ENCODE peak calls at places on chromosomes 7 and 10, in five cellular contexts. O is neural progenitor cell, T is HepG2, N is fibroblast of lung, Y is GM12878. Z is an unnamed sample.

GRCh38 chr7:142440219-142441073 is 182.6 kb upstream of the PRSS58 start:
- DNase-seq in O (no peak), T (peak; percentile 4), N (peak; percentile 76), Y (no peak), Z (peak; percentile 81)

GRCh38 chr10:42640610-42641229 is 2.4 kb upstream of the ZNF33B start:
- DNase-seq in O (no peak), T (no peak), N (no peak), Y (no peak), Z (no peak)

GRCh38 chr7:87507446-87507845 is 32.0 kb upstream of the ABCB4 start:
- DNase-seq in O (peak; percentile 46), T (peak; percentile 16), N (no peak), Y (no peak), Z (no peak)

GRCh38 chr10:88473989-88474883 is 108.9 kb downstream of the RNLS start:
- DNase-seq in O (no peak), T (no peak), N (no peak), Y (no peak), Z (no peak)

GRCh38 chr10:18043607-18044006 is 91.9 kb downstream of the SLC39A12 start:
- DNase-seq in O (no peak), T (no peak), N (no peak), Y (no peak), Z (no peak)

GRCh38 chr7:98930921-98931320 is 52.6 kb downstream of the TRRAP start:
- DNase-seq in O (no peak), T (no peak), N (no peak), Y (peak; percentile 93), Z (no peak)

GRCh38 chr7:33905389-33906032 is at the start of gene BMPER:
- DNase-seq in O (peak; percentile 89), T (no peak), N (no peak), Y (no peak), Z (peak; percentile 39)

GRCh38 chr7:91533996-91534395 is 269.8 kb downstream of the FZD1 start:
- DNase-seq in O (no peak), T (no peak), N (no peak), Y (no peak), Z (no peak)

GRCh38 chr7:2045559-2046405 is 187.0 kb downstream of the MAD1L1 start:
- DNase-seq in O (no peak), T (no peak), N (no peak), Y (no peak), Z (no peak)

GRCh38 chr7:151380199-151381082 is 29.4 kb downstream of the WDR86 start:
- DNase-seq in O (no peak), T (no peak), N (no peak), Y (no peak), Z (no peak)

GRCh38 chr10:124109261-124109660 is 15.9 kb upstream of the CHST15 start:
- DNase-seq in O (no peak), T (no peak), N (no peak), Y (no peak), Z (no peak)

GRCh38 chr10:78331391-78331922 is 297.8 kb downstream of the RPS24 start:
- DNase-seq in O (peak; percentile 46), T (no peak), N (peak; percentile 46), Y (no peak), Z (peak; percentile 41)

GRCh38 chr7:5703572-5704533 is 77.6 kb downstream of the RNF216 start:
- DNase-seq in O (peak; percentile 15), T (no peak), N (no peak), Y (no peak), Z (peak; percentile 33)

GRCh38 chr10:329361-330099 is 194.3 kb downstream of the ZMYND11 start:
- DNase-seq in O (peak; percentile 43), T (peak; percentile 80), N (peak; percentile 97), Y (no peak), Z (peak; percentile 92)

GRCh38 chr10:90561666-90562065 is 296.2 kb downstream of the HTR7 start:
- DNase-seq in O (no peak), T (no peak), N (no peak), Y (no peak), Z (no peak)

GRCh38 chr7:94511763-94512162 is 2.2 kb downstream of the CASD1 start:
- DNase-seq in O (no peak), T (no peak), N (peak; percentile 2), Y (no peak), Z (no peak)

GRCh38 chr7:154429666-154430404 is 377.6 kb downstream of the DPP6 start:
- DNase-seq in O (no peak), T (no peak), N (no peak), Y (no peak), Z (no peak)

GRCh38 chr10:89414879-89415821 is 782 bp downstream of the IFIT5 start:
- DNase-seq in O (peak; percentile 60), T (no peak), N (peak; percentile 51), Y (no peak), Z (peak; percentile 76)

GRCh38 chr7:2024227-2024918 is 208.4 kb downstream of the MAD1L1 start:
- DNase-seq in O (no peak), T (peak; percentile 9), N (no peak), Y (no peak), Z (peak; percentile 13)

GRCh38 chr7:116672596-116673503 is 854 bp downstream of the MET start:
- DNase-seq in O (peak; percentile 42), T (peak; percentile 9), N (peak; percentile 23), Y (no peak), Z (peak; percentile 37)

GRCh38 chr7:105990726-105991465 is 27.8 kb downstream of the CDHR3 start:
- DNase-seq in O (peak; percentile 63), T (no peak), N (peak; percentile 27), Y (no peak), Z (no peak)

GRCh38 chr10:114876602-114877300 is 55.2 kb downstream of the FHIP2A start:
- DNase-seq in O (peak; percentile 85), T (peak; percentile 57), N (peak; percentile 55), Y (peak; percentile 8), Z (peak; percentile 83)

GRCh38 chr7:114818501-114818900 is 103.4 kb upstream of the MDFIC start:
- DNase-seq in O (no peak), T (no peak), N (peak; percentile 71), Y (no peak), Z (peak; percentile 48)

GRCh38 chr10:131424053-131424452 is 112.5 kb upstream of the TCERG1L start:
- DNase-seq in O (no peak), T (no peak), N (no peak), Y (no peak), Z (no peak)

GRCh38 chr7:73345538-73345937 is 17.6 kb downstream of the FKBP6 start:
- DNase-seq in O (no peak), T (peak; percentile 58), N (no peak), Y (no peak), Z (no peak)

DNA sequence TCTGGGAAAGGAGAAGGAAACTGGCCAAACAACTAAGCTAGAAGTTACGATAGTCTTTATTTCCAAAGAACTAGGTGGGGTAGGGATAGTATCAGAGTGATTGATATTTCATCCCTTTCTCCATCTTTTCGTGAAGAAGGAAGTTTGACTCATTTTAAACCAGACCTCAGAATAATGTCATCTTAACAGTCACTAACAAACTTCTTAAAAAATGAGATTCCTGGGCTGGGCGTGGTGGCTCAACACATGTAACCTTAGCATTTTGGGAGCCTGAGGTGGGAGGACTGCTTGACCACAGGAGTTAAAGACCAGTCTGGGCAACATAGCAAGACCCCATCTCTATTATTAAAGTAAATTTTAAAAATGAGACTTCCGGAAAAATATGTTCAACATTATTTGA is 69.4 kb downstream of the ARL4A start:
- DNase-seq in O (no peak), T (no peak), N (no peak), Y (no peak), Z (no peak)
- H2AFZ ChIP-seq in O (no peak overlapping the region), T (no peak overlapping the region), N (no peak overlapping the region), Y (no peak overlapping the region), Z (no peak overlapping the region)

GRCh38 chr10:127999801-128000200 is 92.9 kb downstream of the PTPRE start:
- DNase-seq in O (no peak), T (no peak), N (no peak), Y (no peak), Z (no peak)

GRCh38 chr10:127997937-127998336 is 91.0 kb downstream of the PTPRE start:
- DNase-seq in O (peak; percentile 37), T (no peak), N (no peak), Y (no peak), Z (peak; percentile 82)

GRCh38 chr10:127997241-127997640 is 90.3 kb downstream of the PTPRE start:
- DNase-seq in O (no peak), T (no peak), N (no peak), Y (no peak), Z (peak; percentile 33)

GRCh38 chr10:127999291-127999690 is 92.4 kb downstream of the PTPRE start:
- DNase-seq in O (peak; percentile 21), T (no peak), N (no peak), Y (no peak), Z (no peak)

GRCh38 chr10:127998517-127999144 is 91.7 kb downstream of the PTPRE start:
- DNase-seq in O (no peak), T (no peak), N (no peak), Y (no peak), Z (no peak)
- H2AFZ ChIP-seq in O (no peak overlapping the region), T (no peak overlapping the region), N (no peak overlapping the region), Y (no peak overlapping the region), Z (no peak overlapping the region)

GRCh38 chr7:130850960-130851359 is 117.0 kb upstream of the KLF14 start:
- DNase-seq in O (no peak), T (no peak), N (no peak), Y (no peak), Z (no peak)

GRCh38 chr7:130849604-130850003 is 115.6 kb upstream of the KLF14 start:
- DNase-seq in O (no peak), T (no peak), N (no peak), Y (no peak), Z (no peak)

GRCh38 chr7:130853503-130854279 is 119.7 kb upstream of the KLF14 start:
- DNase-seq in O (no peak), T (peak; percentile 16), N (no peak), Y (no peak), Z (peak; percentile 58)

GRCh38 chr7:130854481-130854880 is 120.5 kb upstream of the KLF14 start:
- DNase-seq in O (no peak), T (no peak), N (no peak), Y (no peak), Z (no peak)

DNA sequence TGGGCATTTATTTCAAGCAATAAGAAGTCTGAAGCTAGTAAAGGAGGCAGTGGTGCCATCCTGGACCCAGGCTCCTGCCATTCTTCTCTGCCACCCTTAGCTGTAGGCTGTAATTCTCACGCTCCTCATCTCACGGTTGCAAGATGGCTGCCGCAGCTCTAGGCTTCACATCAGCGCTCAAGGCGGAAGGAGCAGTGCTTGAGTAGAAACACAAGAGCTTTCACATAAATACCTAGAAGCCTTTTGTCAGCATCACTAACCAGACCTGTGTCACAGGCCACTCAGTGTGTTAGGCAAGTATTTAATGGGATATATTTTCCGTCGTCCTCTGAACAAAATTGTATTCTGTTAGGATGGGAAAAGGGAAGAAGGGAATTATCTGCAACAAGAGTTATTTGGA is 118.9 kb upstream of the KLF14 start:
- DNase-seq in O (no peak), T (no peak), N (no peak), Y (no peak), Z (no peak)
- H2AFZ ChIP-seq in O (peak overlapping the region; percentile 40), T (no peak overlapping the region), N (no peak overlapping the region), Y (no peak overlapping the region), Z (no peak overlapping the region)

GRCh38 chr10:104337527-104337984 is 709 bp downstream of the ITPRIP start:
- DNase-seq in O (peak; percentile 81), T (no peak), N (no peak), Y (no peak), Z (no peak)

GRCh38 chr10:104337985-104338735 is at the start of gene ITPRIP:
- DNase-seq in O (peak; percentile 86), T (peak; percentile 33), N (peak; percentile 92), Y (no peak), Z (peak; percentile 90)

GRCh38 chr10:104334965-104335650 is 3.2 kb downstream of the ITPRIP start:
- DNase-seq in O (no peak), T (no peak), N (no peak), Y (no peak), Z (no peak)

GRCh38 chr10:104334561-104334960 is 3.7 kb downstream of the ITPRIP start:
- DNase-seq in O (no peak), T (no peak), N (no peak), Y (no peak), Z (no peak)

GRCh38 chr10:104336829-104337526 is 1.3 kb downstream of the ITPRIP start:
- DNase-seq in O (peak; percentile 67), T (peak; percentile 20), N (peak; percentile 72), Y (no peak), Z (peak; percentile 88)
- H2AFZ ChIP-seq in O (peak overlapping the region; percentile 93), T (peak overlapping the region; percentile 10), N (no peak overlapping the region), Y (no peak overlapping the region), Z (no peak overlapping the region)